ENCODE peak calls at places on chromosomes 6 and 20, in four cellular contexts. Y is right lobe of liver; N is CD8-positive, alpha-beta memory T cell; O is lower lobe of right lung. J is an unnamed sample.

GRCh38 chr6:150930816-150931215 is 65.3 kb downstream of the MTHFD1L start:
- DNase-seq in Y (no peak), N (no peak), O (no peak), J (no peak)

GRCh38 chr6:85460951-85461805 is 11.3 kb downstream of the NT5E start:
- DNase-seq in Y (no peak), N (peak; percentile 70), O (no peak), J (no peak)

GRCh38 chr6:84768442-84769174 is 4.2 kb upstream of the TBX18 start:
- DNase-seq in Y (no peak), N (no peak), O (no peak), J (peak; percentile 13)

GRCh38 chr6:15901141-15902115 is 227.5 kb upstream of the MYLIP start:
- DNase-seq in Y (no peak), N (no peak), O (no peak), J (no peak)

GRCh38 chr20:62063981-62064787 is 1.5 kb downstream of the TAF4 start:
- DNase-seq in Y (peak; percentile 77), N (no peak), O (peak; percentile 71), J (peak; percentile 87)

GRCh38 chr6:105779113-105779512 is 307.0 kb upstream of the PRDM1 start:
- DNase-seq in Y (no peak), N (no peak), O (no peak), J (no peak)

GRCh38 chr6:157561037-157561790 is 180.2 kb downstream of the ZDHHC14 start:
- DNase-seq in Y (no peak), N (no peak), O (no peak), J (no peak)

GRCh38 chr20:1266167-1266973 is at the start of gene SNPH:
- DNase-seq in Y (no peak), N (peak; percentile 73), O (peak; percentile 73), J (peak; percentile 72)

GRCh38 chr6:14664112-14664592 is 546.6 kb downstream of the CD83 start:
- DNase-seq in Y (no peak), N (peak; percentile 54), O (no peak), J (no peak)

GRCh38 chr6:155026366-155027045 is 31.4 kb downstream of the TIAM2 start:
- DNase-seq in Y (no peak), N (no peak), O (no peak), J (no peak)

GRCh38 chr6:32852844-32853540 is 512 bp downstream of the TAP1 start:
- DNase-seq in Y (peak; percentile 65), N (peak; percentile 62), O (peak; percentile 76), J (peak; percentile 88)

GRCh38 chr20:35610833-35611427 is 4.7 kb upstream of the SPAG4 start:
- DNase-seq in Y (no peak), N (no peak), O (no peak), J (no peak)

GRCh38 chr20:24256307-24256706 is 213.1 kb upstream of the SYNDIG1 start:
- DNase-seq in Y (no peak), N (no peak), O (no peak), J (no peak)

GRCh38 chr6:134323698-134324097 is 5.8 kb upstream of the SGK1 start:
- DNase-seq in Y (no peak), N (no peak), O (no peak), J (no peak)

GRCh38 chr6:69866351-69867074 is at the start of gene COL19A1:
- DNase-seq in Y (peak; percentile 42), N (peak; percentile 28), O (peak; percentile 41), J (peak; percentile 21)

GRCh38 chr6:150363733-150364132 is 5.1 kb upstream of the IYD start:
- DNase-seq in Y (no peak), N (no peak), O (no peak), J (no peak)

GRCh38 chr6:797479-798077 is 104.6 kb upstream of the EXOC2 start:
- DNase-seq in Y (peak; percentile 60), N (peak; percentile 12), O (no peak), J (no peak)

GRCh38 chr6:135126034-135126433 is 55.1 kb upstream of the MYB start:
- DNase-seq in Y (no peak), N (no peak), O (no peak), J (no peak)

GRCh38 chr20:3797226-3797545 is 1.1 kb downstream of the CDC25B start:
- DNase-seq in Y (no peak), N (no peak), O (peak; percentile 38), J (no peak)

GRCh38 chr6:106823732-106824351 is 150.7 kb downstream of the CD24 start:
- DNase-seq in Y (no peak), N (no peak), O (peak; percentile 63), J (no peak)

GRCh38 chr20:44688053-44688625 is 27.0 kb upstream of the CCN5 start:
- DNase-seq in Y (no peak), N (no peak), O (no peak), J (no peak)
- H3K27ac ChIP-seq in Y (no peak overlapping the region), N (no peak overlapping the region), O (no peak overlapping the region), J (no peak overlapping the region)

DNA sequence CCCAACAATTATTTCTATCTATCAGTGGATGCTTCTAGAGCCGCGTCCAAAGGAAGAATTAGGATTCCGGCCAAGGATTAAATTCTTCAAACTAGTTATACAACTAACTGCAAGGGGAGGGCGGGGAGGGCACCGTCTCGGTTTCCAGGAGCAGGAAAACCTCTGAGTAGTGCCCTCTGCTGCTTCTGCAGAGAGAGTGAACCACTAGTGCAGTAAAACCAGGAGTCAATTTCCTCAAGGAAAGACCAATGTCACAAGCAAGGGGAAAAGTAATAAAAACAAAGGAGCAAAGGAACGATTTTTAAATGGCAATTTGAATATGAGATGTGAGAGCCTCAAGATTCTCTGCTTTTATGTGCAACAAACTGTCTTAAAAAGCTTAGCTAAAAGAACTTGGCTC is 16.5 kb upstream of the UBE2J1 start:
- DNase-seq in Y (peak; percentile 73), N (no peak), O (peak; percentile 65), J (peak; percentile 58)
- H3K4me1 ChIP-seq in Y (no peaks in the 10 kb centered on the region), N (peaks cover 22% of the 10 kb centered on the region), O (peaks cover 29% of the 10 kb centered on the region), J (peaks cover 18% of the 10 kb centered on the region)

DNA sequence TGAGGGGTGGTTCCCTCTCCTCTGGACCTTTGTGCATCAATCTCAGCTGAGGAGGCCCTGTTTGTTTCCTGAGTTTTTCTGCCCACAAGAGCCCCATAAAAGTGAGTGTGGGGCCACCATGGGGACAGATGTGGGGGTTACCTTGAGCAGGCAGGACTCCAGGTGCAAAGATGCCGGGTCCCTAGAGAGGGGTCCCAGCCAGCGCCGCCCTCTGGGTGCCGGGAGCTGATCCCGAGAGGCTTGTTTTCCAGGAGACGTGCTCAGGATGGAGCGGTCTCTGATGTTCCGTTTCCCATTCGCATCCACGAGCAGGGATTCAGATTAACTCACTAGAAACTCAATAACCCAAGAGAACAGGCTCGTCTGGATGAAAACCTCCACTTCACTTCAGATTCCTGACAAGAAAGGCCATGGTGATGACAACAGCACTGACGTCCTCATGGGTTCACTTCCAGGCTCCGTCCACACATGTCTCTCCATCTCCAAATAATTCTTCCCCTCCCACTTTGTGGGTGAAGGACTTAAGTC is 21.9 kb downstream of the MYT1 start:
- DNase-seq in Y (no peak), N (no peak), O (peak; percentile 20), J (no peak)
- H3K9me3 ChIP-seq in Y (no peaks in the 10 kb centered on the region), N (no peaks in the 10 kb centered on the region), O (no peaks in the 10 kb centered on the region), J (no peaks in the 10 kb centered on the region)

GRCh38 chr20:21710341-21710740 is 4.9 kb downstream of the PAX1 start:
- DNase-seq in Y (no peak), N (no peak), O (no peak), J (no peak)
- H3K27ac ChIP-seq in Y (no peak overlapping the region), N (no peak overlapping the region), O (no peak overlapping the region), J (no peak overlapping the region)

GRCh38 chr20:37234254-37234581 is 27.4 kb downstream of the GHRH start:
- DNase-seq in Y (no peak), N (no peak), O (no peak), J (no peak)
- H3K4me1 ChIP-seq in Y (no peaks in the 10 kb centered on the region), N (no peaks in the 10 kb centered on the region), O (no peaks in the 10 kb centered on the region), J (no peaks in the 10 kb centered on the region)

GRCh38 chr20:41599699-41600104 is 18.5 kb downstream of the CHD6 start:
- DNase-seq in Y (no peak), N (no peak), O (no peak), J (no peak)

GRCh38 chr20:41604002-41604401 is 14.2 kb downstream of the CHD6 start:
- DNase-seq in Y (no peak), N (no peak), O (no peak), J (no peak)

GRCh38 chr20:41600926-41601631 is 17.1 kb downstream of the CHD6 start:
- DNase-seq in Y (no peak), N (no peak), O (no peak), J (no peak)

GRCh38 chr20:41598719-41599118 is 19.5 kb downstream of the CHD6 start:
- DNase-seq in Y (no peak), N (no peak), O (no peak), J (no peak)

DNA sequence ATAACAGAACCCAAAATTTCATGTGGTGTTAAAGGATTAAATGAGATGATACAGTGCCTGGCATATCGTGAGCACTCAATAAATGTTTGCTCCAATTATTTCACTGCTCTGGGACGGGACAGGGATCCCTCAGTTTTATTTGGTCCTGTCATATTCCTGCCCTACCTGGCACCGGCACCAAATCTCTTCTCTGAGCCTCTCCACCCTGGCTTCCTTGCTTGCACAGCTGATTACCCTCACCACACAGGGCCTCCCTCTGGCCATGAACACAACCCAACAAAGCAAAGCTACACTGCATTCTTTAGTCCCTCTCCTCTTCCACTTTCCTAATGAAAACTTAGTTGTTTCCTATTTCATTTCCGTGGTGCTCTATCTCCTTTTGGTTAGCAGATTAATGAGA is 16.4 kb downstream of the CHD6 start:
- DNase-seq in Y (no peak), N (no peak), O (no peak), J (no peak)
- H3K9me3 ChIP-seq in Y (peaks cover 14% of the 10 kb centered on the region), N (peaks cover 35% of the 10 kb centered on the region), O (peaks cover 39% of the 10 kb centered on the region), J (peaks cover 37% of the 10 kb centered on the region)

GRCh38 chr6:168537485-168537884 is 96.5 kb downstream of the SMOC2 start:
- DNase-seq in Y (no peak), N (no peak), O (no peak), J (no peak)
- H3K27ac ChIP-seq in Y (no peak overlapping the region), N (no peak overlapping the region), O (no peak overlapping the region), J (no peak overlapping the region)

DNA sequence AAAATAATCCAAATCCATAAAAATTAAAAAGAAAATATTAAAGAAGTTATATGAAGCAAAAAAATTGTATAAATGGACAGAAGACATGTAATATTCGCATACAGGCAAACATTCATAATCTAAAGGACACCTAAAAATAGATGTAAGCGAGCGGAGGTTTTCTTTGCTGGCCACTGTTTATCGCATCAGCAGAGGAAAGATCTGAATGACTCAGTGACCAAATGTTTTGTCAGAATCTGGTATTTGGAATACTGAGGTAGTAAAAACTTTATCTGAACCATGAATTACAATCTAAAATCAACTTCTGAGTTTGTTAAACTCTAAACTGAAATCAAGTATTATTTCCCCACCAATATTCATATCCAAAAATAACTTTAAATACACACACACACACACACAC is 7.8 kb downstream of the TSPYL4 start:
- DNase-seq in Y (no peak), N (no peak), O (no peak), J (no peak)
- H3K4me1 ChIP-seq in Y (peaks cover 15% of the 10 kb centered on the region), N (peaks cover 11% of the 10 kb centered on the region), O (peaks cover 23% of the 10 kb centered on the region), J (peaks cover 13% of the 10 kb centered on the region)

DNA sequence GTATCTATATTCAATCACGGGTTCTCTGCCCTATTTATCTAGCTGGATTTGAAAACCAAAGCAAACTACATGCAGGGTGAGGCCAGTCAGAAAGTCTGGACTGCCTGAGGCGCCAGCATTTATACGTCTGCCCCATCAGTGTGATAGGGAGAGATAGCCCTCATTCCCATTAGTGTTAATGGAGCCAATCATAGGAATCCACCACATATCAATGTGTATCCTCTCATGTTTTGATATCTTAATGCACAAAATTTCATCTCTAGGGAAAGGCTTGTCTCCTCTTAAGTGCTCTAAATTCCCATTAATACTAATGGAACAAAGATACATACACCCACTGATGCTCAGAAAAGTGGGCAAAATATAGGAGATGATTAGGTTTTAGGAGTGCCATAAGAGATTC is 376.2 kb downstream of the BTBD3 start:
- DNase-seq in Y (no peak), N (no peak), O (no peak), J (no peak)
- H3K9me3 ChIP-seq in Y (no peaks in the 10 kb centered on the region), N (peaks cover 8% of the 10 kb centered on the region), O (peaks cover 19% of the 10 kb centered on the region), J (no peaks in the 10 kb centered on the region)

GRCh38 chr20:49542514-49542991 is 25.4 kb downstream of the PTGIS start:
- DNase-seq in Y (no peak), N (no peak), O (no peak), J (no peak)
- H3K27ac ChIP-seq in Y (no peak overlapping the region), N (no peak overlapping the region), O (no peak overlapping the region), J (no peak overlapping the region)

J was measured in upper lobe of left lung.